ENCODE peak calls at places on chromosomes 11 and 22, in eight cellular contexts. One of them, this sample, is unnamed.

GRCh38 chr11:94525933-94526332 is 13.7 kb downstream of the C11orf97 start:
- DNase-seq in IMR-90: peak
- DNase-seq in GM12865: no peak
- DNase-seq in cardiac muscle cell: peak
- DNase-seq in astrocyte of the cerebellum: peak
- DNase-seq in astrocyte of the spinal cord: peak
- DNase-seq in choroid plexus epithelial cell: peak
- DNase-seq in ascending aorta: peak
- DNase-seq in this sample: peak

GRCh38 chr11:15327786-15328231 is 213.1 kb downstream of the INSC start:
- DNase-seq in IMR-90: peak
- DNase-seq in GM12865: peak
- DNase-seq in cardiac muscle cell: peak
- DNase-seq in astrocyte of the cerebellum: peak
- DNase-seq in astrocyte of the spinal cord: peak
- DNase-seq in choroid plexus epithelial cell: peak
- DNase-seq in ascending aorta: no peak
- DNase-seq in this sample: peak

GRCh38 chr22:43338766-43339345 is 4.3 kb downstream of the SCUBE1 start:
- DNase-seq in IMR-90: no peak
- DNase-seq in GM12865: no peak
- DNase-seq in cardiac muscle cell: no peak
- DNase-seq in astrocyte of the cerebellum: no peak
- DNase-seq in astrocyte of the spinal cord: no peak
- DNase-seq in choroid plexus epithelial cell: no peak
- DNase-seq in ascending aorta: no peak
- DNase-seq in this sample: no peak

GRCh38 chr11:14234446-14234845 is 124.5 kb downstream of the RRAS2 start:
- DNase-seq in IMR-90: no peak
- DNase-seq in GM12865: no peak
- DNase-seq in cardiac muscle cell: no peak
- DNase-seq in astrocyte of the cerebellum: no peak
- DNase-seq in astrocyte of the spinal cord: no peak
- DNase-seq in choroid plexus epithelial cell: no peak
- DNase-seq in ascending aorta: no peak
- DNase-seq in this sample: no peak

GRCh38 chr11:81005595-81005994 is 1564.8 kb upstream of the TENM4 start:
- DNase-seq in IMR-90: peak
- DNase-seq in GM12865: no peak
- DNase-seq in cardiac muscle cell: peak
- DNase-seq in astrocyte of the cerebellum: peak
- DNase-seq in astrocyte of the spinal cord: peak
- DNase-seq in choroid plexus epithelial cell: peak
- DNase-seq in ascending aorta: no peak
- DNase-seq in this sample: peak

GRCh38 chr11:67300756-67301312 is 2.5 kb upstream of the SSH3 start:
- DNase-seq in IMR-90: no peak
- DNase-seq in GM12865: no peak
- DNase-seq in cardiac muscle cell: no peak
- DNase-seq in astrocyte of the cerebellum: no peak
- DNase-seq in astrocyte of the spinal cord: no peak
- DNase-seq in choroid plexus epithelial cell: no peak
- DNase-seq in ascending aorta: no peak
- DNase-seq in this sample: no peak

GRCh38 chr11:134118016-134118415 is 49.1 kb downstream of the JAM3 start:
- DNase-seq in IMR-90: no peak
- DNase-seq in GM12865: no peak
- DNase-seq in cardiac muscle cell: no peak
- DNase-seq in astrocyte of the cerebellum: no peak
- DNase-seq in astrocyte of the spinal cord: no peak
- DNase-seq in choroid plexus epithelial cell: no peak
- DNase-seq in ascending aorta: no peak
- DNase-seq in this sample: no peak

GRCh38 chr11:113296447-113297205 is 17.8 kb upstream of the TTC12 start:
- DNase-seq in IMR-90: no peak
- DNase-seq in GM12865: no peak
- DNase-seq in cardiac muscle cell: no peak
- DNase-seq in astrocyte of the cerebellum: no peak
- DNase-seq in astrocyte of the spinal cord: no peak
- DNase-seq in choroid plexus epithelial cell: peak
- DNase-seq in ascending aorta: no peak
- DNase-seq in this sample: no peak

GRCh38 chr11:64226507-64227051 is 505 bp downstream of the NUDT22 start:
- DNase-seq in IMR-90: no peak
- DNase-seq in GM12865: peak
- DNase-seq in cardiac muscle cell: no peak
- DNase-seq in astrocyte of the cerebellum: no peak
- DNase-seq in astrocyte of the spinal cord: no peak
- DNase-seq in choroid plexus epithelial cell: no peak
- DNase-seq in ascending aorta: peak
- DNase-seq in this sample: no peak

GRCh38 chr22:20405931-20406685 is 12.2 kb downstream of the ZNF74 start:
- DNase-seq in IMR-90: no peak
- DNase-seq in GM12865: no peak
- DNase-seq in cardiac muscle cell: no peak
- DNase-seq in astrocyte of the cerebellum: no peak
- DNase-seq in astrocyte of the spinal cord: no peak
- DNase-seq in choroid plexus epithelial cell: no peak
- DNase-seq in ascending aorta: peak
- DNase-seq in this sample: no peak

GRCh38 chr11:83827940-83828554 is 541.9 kb upstream of the CCDC90B start:
- DNase-seq in IMR-90: peak
- DNase-seq in GM12865: peak
- DNase-seq in cardiac muscle cell: peak
- DNase-seq in astrocyte of the cerebellum: peak
- DNase-seq in astrocyte of the spinal cord: peak
- DNase-seq in choroid plexus epithelial cell: peak
- DNase-seq in ascending aorta: no peak
- DNase-seq in this sample: peak

GRCh38 chr11:90449643-90450042 is 226.8 kb upstream of the CHORDC1 start:
- DNase-seq in IMR-90: no peak
- DNase-seq in GM12865: no peak
- DNase-seq in cardiac muscle cell: no peak
- DNase-seq in astrocyte of the cerebellum: no peak
- DNase-seq in astrocyte of the spinal cord: no peak
- DNase-seq in choroid plexus epithelial cell: no peak
- DNase-seq in ascending aorta: no peak
- DNase-seq in this sample: no peak

DNA sequence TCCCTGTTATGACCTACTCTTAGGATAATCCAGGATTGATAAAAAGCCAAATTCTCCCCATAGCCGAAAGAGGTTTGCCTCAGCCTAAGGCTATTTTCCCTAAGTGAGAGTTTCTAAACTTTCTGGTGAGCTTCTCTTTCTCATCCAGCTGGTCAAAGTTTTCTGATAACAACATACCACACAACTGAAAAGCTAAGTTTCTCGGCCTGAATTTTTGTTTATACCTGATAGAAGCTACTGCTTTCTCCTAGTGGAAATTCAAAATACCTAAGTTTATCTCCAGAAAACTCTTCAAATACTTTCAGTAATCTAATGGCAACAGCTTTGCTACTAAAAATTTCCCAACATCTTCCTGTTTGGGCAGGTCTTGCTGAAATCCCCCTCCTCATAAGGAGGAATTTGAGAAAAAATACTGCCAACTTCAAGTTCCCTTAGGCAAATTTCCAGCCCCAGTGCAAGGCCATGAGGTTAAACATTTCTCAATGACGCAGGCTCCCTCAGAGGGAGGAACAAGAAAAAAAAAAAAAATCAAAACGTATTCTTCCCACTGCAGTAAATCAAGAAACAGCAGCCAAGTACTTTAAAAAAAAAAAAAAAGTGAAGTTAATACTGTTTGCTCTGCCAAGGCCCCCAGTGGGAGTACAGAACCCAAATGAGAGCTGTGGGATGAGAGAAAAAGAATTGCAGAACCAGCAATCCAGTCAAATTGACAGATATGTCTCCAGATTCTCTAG is 127.0 kb downstream of the MRTFA start:
- DNase-seq in IMR-90: peak
- DNase-seq in GM12865: no peak
- DNase-seq in cardiac muscle cell: peak
- DNase-seq in astrocyte of the cerebellum: peak
- DNase-seq in astrocyte of the spinal cord: peak
- DNase-seq in choroid plexus epithelial cell: peak
- DNase-seq in ascending aorta: peak
- DNase-seq in this sample: peak
- H3K4me3 ChIP-seq in IMR-90: no peak
- H3K4me3 ChIP-seq in GM12865: no peak
- H3K4me3 ChIP-seq in cardiac muscle cell: no peak
- H3K4me3 ChIP-seq in astrocyte of the cerebellum: no peak
- H3K4me3 ChIP-seq in astrocyte of the spinal cord: no peak
- H3K4me3 ChIP-seq in choroid plexus epithelial cell: no peak
- H3K4me3 ChIP-seq in ascending aorta: peak
- H3K4me3 ChIP-seq in this sample: no peak

GRCh38 chr11:68403424-68403823 is 57.1 kb upstream of the PPP6R3 start:
- DNase-seq in IMR-90: no peak
- DNase-seq in GM12865: no peak
- DNase-seq in cardiac muscle cell: no peak
- DNase-seq in astrocyte of the cerebellum: no peak
- DNase-seq in astrocyte of the spinal cord: no peak
- DNase-seq in choroid plexus epithelial cell: no peak
- DNase-seq in ascending aorta: no peak
- DNase-seq in this sample: no peak

GRCh38 chr11:68401856-68402255 is 58.7 kb upstream of the PPP6R3 start:
- DNase-seq in IMR-90: no peak
- DNase-seq in GM12865: no peak
- DNase-seq in cardiac muscle cell: no peak
- DNase-seq in astrocyte of the cerebellum: no peak
- DNase-seq in astrocyte of the spinal cord: no peak
- DNase-seq in choroid plexus epithelial cell: no peak
- DNase-seq in ascending aorta: no peak
- DNase-seq in this sample: no peak

GRCh38 chr11:68399916-68400315 is 60.6 kb upstream of the PPP6R3 start:
- DNase-seq in IMR-90: no peak
- DNase-seq in GM12865: no peak
- DNase-seq in cardiac muscle cell: no peak
- DNase-seq in astrocyte of the cerebellum: no peak
- DNase-seq in astrocyte of the spinal cord: no peak
- DNase-seq in choroid plexus epithelial cell: no peak
- DNase-seq in ascending aorta: no peak
- DNase-seq in this sample: no peak

GRCh38 chr11:68403831-68404230 is 56.7 kb upstream of the PPP6R3 start:
- DNase-seq in IMR-90: no peak
- DNase-seq in GM12865: no peak
- DNase-seq in cardiac muscle cell: no peak
- DNase-seq in astrocyte of the cerebellum: no peak
- DNase-seq in astrocyte of the spinal cord: no peak
- DNase-seq in choroid plexus epithelial cell: no peak
- DNase-seq in ascending aorta: no peak
- DNase-seq in this sample: no peak

DNA sequence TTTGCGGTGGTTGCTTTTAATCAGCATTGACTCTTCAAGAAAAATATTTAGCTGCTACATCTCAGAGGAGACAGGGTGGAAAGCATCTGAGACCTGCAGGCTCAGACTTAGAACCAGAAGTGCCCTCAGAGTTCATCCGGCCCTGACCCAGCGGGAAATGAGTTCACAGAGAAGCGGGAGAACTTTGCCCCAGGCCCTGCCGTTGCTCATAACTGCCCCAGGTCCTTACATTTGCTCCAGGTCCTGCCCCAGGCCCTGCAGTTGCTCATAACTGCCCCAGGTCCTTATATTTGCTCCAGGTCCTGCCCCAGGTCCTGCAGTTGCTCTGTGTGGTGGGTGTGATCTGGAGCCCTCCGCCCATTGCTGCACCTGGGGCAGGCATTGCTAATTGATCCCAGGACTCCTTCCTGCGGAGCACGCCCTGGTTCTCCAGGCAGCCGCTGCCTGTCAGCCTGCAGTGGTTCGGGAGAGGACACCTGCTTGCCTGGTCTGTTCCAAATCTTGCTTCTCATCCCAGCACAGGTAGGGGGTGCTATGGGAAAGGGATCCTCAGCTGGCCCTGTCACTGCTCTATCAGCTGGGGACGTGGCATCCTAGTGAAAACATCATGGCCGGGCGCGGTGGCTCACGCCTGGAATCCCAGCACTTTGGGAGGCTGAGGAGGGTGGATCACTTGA is 58.1 kb upstream of the PPP6R3 start:
- DNase-seq in IMR-90: no peak
- DNase-seq in GM12865: no peak
- DNase-seq in cardiac muscle cell: no peak
- DNase-seq in astrocyte of the cerebellum: no peak
- DNase-seq in astrocyte of the spinal cord: no peak
- DNase-seq in choroid plexus epithelial cell: peak
- DNase-seq in ascending aorta: no peak
- DNase-seq in this sample: no peak
- TF ChIP-seq CTCF in IMR-90: no peak
- TF ChIP-seq CTCF in GM12865: no peak
- TF ChIP-seq CTCF in cardiac muscle cell: no peak
- TF ChIP-seq CTCF in astrocyte of the cerebellum: peak
- TF ChIP-seq CTCF in astrocyte of the spinal cord: no peak
- TF ChIP-seq CTCF in choroid plexus epithelial cell: peak
- TF ChIP-seq CTCF in ascending aorta: no peak
- TF ChIP-seq CTCF in this sample: no peak

GRCh38 chr11:9615031-9615451 is 41.6 kb downstream of the WEE1 start:
- DNase-seq in IMR-90: peak
- DNase-seq in GM12865: peak
- DNase-seq in cardiac muscle cell: no peak
- DNase-seq in astrocyte of the cerebellum: no peak
- DNase-seq in astrocyte of the spinal cord: no peak
- DNase-seq in choroid plexus epithelial cell: no peak
- DNase-seq in ascending aorta: peak
- DNase-seq in this sample: peak
- H3K4me3 ChIP-seq in IMR-90: no peak
- H3K4me3 ChIP-seq in GM12865: peak
- H3K4me3 ChIP-seq in cardiac muscle cell: no peak
- H3K4me3 ChIP-seq in astrocyte of the cerebellum: no peak
- H3K4me3 ChIP-seq in astrocyte of the spinal cord: no peak
- H3K4me3 ChIP-seq in choroid plexus epithelial cell: no peak
- H3K4me3 ChIP-seq in ascending aorta: peak
- H3K4me3 ChIP-seq in this sample: no peak

GRCh38 chr11:104159356-104159755 is 4.6 kb downstream of the PDGFD start:
- DNase-seq in IMR-90: peak
- DNase-seq in GM12865: no peak
- DNase-seq in cardiac muscle cell: no peak
- DNase-seq in astrocyte of the cerebellum: no peak
- DNase-seq in astrocyte of the spinal cord: peak
- DNase-seq in choroid plexus epithelial cell: peak
- DNase-seq in ascending aorta: no peak
- DNase-seq in this sample: no peak

GRCh38 chr11:104165014-104165413 is 1.1 kb upstream of the PDGFD start:
- DNase-seq in IMR-90: no peak
- DNase-seq in GM12865: no peak
- DNase-seq in cardiac muscle cell: no peak
- DNase-seq in astrocyte of the cerebellum: no peak
- DNase-seq in astrocyte of the spinal cord: no peak
- DNase-seq in choroid plexus epithelial cell: no peak
- DNase-seq in ascending aorta: no peak
- DNase-seq in this sample: no peak

GRCh38 chr11:104163100-104164027 is 583 bp downstream of the PDGFD start:
- DNase-seq in IMR-90: peak
- DNase-seq in GM12865: peak
- DNase-seq in cardiac muscle cell: peak
- DNase-seq in astrocyte of the cerebellum: no peak
- DNase-seq in astrocyte of the spinal cord: peak
- DNase-seq in choroid plexus epithelial cell: peak
- DNase-seq in ascending aorta: peak
- DNase-seq in this sample: peak

GRCh38 chr11:104161751-104162450 is 2.0 kb downstream of the PDGFD start:
- DNase-seq in IMR-90: peak
- DNase-seq in GM12865: no peak
- DNase-seq in cardiac muscle cell: peak
- DNase-seq in astrocyte of the cerebellum: no peak
- DNase-seq in astrocyte of the spinal cord: no peak
- DNase-seq in choroid plexus epithelial cell: peak
- DNase-seq in ascending aorta: no peak
- DNase-seq in this sample: peak

GRCh38 chr11:104164028-104164520 is at the start of gene PDGFD:
- DNase-seq in IMR-90: peak
- DNase-seq in GM12865: peak
- DNase-seq in cardiac muscle cell: peak
- DNase-seq in astrocyte of the cerebellum: peak
- DNase-seq in astrocyte of the spinal cord: peak
- DNase-seq in choroid plexus epithelial cell: peak
- DNase-seq in ascending aorta: peak
- DNase-seq in this sample: peak
- TF ChIP-seq CTCF in IMR-90: peak
- TF ChIP-seq CTCF in GM12865: peak
- TF ChIP-seq CTCF in cardiac muscle cell: peak
- TF ChIP-seq CTCF in astrocyte of the cerebellum: peak
- TF ChIP-seq CTCF in astrocyte of the spinal cord: peak
- TF ChIP-seq CTCF in choroid plexus epithelial cell: peak
- TF ChIP-seq CTCF in ascending aorta: peak
- TF ChIP-seq CTCF in this sample: peak

This sample was measured in AG10803.